ENCODE peak calls at places on chromosomes 13 and 19, in ten cellular contexts. A, X, F, J, T, Z, Y, I, L and M are unnamed samples.

GRCh38 chr19:56111601-56112312 is 9.3 kb downstream of the ZNF787 start:
- DNase-seq in L (no peak), I (peak; percentile 53), A (peak; percentile 73), T (no peak), X (no peak), Y (no peak), F (peak; percentile 40), J (peak; percentile 33), Z (no peak), M (peak; percentile 60)

GRCh38 chr19:5719274-5719960 is 529 bp downstream of the LONP1 start:
- DNase-seq in A (no peak), F (no peak), X (no peak), Z (no peak), L (no peak), T (no peak), J (no peak), Y (no peak), I (no peak), M (no peak)

GRCh38 chr19:292951-293350 is 1.7 kb upstream of the PLPP2 start:
- DNase-seq in F (no peak), Z (no peak), J (peak; percentile 30), I (no peak), T (no peak), L (no peak), X (no peak), Y (no peak), A (no peak), M (no peak)

GRCh38 chr13:34654682-34655081 is 287.4 kb upstream of the NBEA start:
- DNase-seq in I (no peak), A (no peak), L (no peak), X (no peak), T (no peak), J (no peak), Z (no peak), F (peak; percentile 34), Y (no peak), M (no peak)

GRCh38 chr19:49422407-49423277 is 599 bp downstream of the PTH2 start:
- DNase-seq in Z (no peak), X (no peak), L (no peak), Y (peak; percentile 41), T (no peak), A (peak; percentile 68), I (peak; percentile 38), J (peak; percentile 85), F (no peak), M (peak; percentile 58)

GRCh38 chr13:94947965-94948371 is 235.6 kb upstream of the SOX21 start:
- DNase-seq in L (no peak), J (no peak), A (no peak), T (no peak), X (no peak), Z (no peak), I (no peak), F (no peak), Y (no peak), M (no peak)

GRCh38 chr19:48556163-48556562 is 4.2 kb downstream of the SULT2B1 start:
- DNase-seq in X (no peak), F (no peak), L (no peak), Y (no peak), I (no peak), T (no peak), A (no peak), J (no peak), Z (peak; percentile 41), M (no peak)

GRCh38 chr19:17966497-17967257 is at the start of gene KCNN1:
- DNase-seq in T (no peak), A (peak; percentile 76), L (no peak), J (peak; percentile 98), I (no peak), Y (no peak), X (no peak), Z (no peak), F (no peak), M (peak; percentile 60)

GRCh38 chr19:46963093-46963734 is 56.4 kb upstream of the NPAS1 start:
- DNase-seq in I (no peak), Y (no peak), J (no peak), T (no peak), F (no peak), A (no peak), Z (peak; percentile 96), L (no peak), X (no peak), M (no peak)
- TF ChIP-seq CTCF in I (no peak), Y (no peak), J (no peak), T (no peak), F (no peak), A (no peak), Z (no peak), L (no peak), X (peak; percentile 10), M (no peak)

GRCh38 chr19:9436358-9436757 is 985 bp upstream of the ZNF266 start:
- DNase-seq in I (no peak), T (no peak), F (no peak), Y (no peak), A (no peak), J (no peak), Z (no peak), X (no peak), L (no peak), M (no peak)

GRCh38 chr19:9430444-9430843 is 4.9 kb downstream of the ZNF266 start:
- DNase-seq in L (no peak), A (no peak), Z (no peak), T (no peak), I (no peak), J (no peak), Y (no peak), F (no peak), X (no peak), M (no peak)

GRCh38 chr19:9435279-9436268 is at the start of gene ZNF266:
- DNase-seq in F (peak; percentile 75), I (peak; percentile 88), Y (peak; percentile 89), Z (peak; percentile 90), X (peak; percentile 92), L (peak; percentile 53), J (peak; percentile 90), A (peak; percentile 90), T (peak; percentile 73), M (peak; percentile 96)

GRCh38 chr19:9427941-9428340 is 7.4 kb downstream of the ZNF266 start:
- DNase-seq in Y (no peak), F (no peak), T (no peak), J (no peak), A (no peak), X (no peak), I (no peak), Z (no peak), L (no peak), M (no peak)

DNA sequence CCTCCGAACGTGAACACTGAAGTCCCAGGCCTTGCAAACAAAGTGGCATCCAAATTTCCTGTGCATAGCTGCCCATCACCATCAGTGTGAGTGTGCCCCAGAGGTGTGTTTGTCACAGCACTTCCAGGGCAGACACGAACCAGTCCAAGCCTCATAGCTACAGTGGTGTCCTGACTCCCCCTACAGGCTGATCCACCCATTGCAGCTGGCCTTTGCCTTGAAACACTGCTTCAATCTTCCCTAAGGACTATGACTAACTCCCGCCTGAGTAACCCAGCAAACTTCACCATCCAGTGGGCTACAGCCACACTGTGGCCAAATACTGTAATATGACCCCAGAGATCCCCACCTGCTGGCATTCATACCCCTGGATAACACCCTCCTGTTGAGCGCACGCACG is 3.9 kb downstream of the ZNF266 start:
- DNase-seq in J (peak; percentile 59), T (no peak), A (no peak), L (no peak), Y (no peak), I (peak; percentile 35), X (no peak), F (no peak), Z (peak; percentile 50), M (no peak)
- TF ChIP-seq CTCF in J (peak; percentile 47), T (no peak), A (no peak), L (no peak), Y (no peak), I (peak; percentile 63), X (peak; percentile 58), F (peak; percentile 46), Z (peak; percentile 49), M (peak; percentile 11)

DNA sequence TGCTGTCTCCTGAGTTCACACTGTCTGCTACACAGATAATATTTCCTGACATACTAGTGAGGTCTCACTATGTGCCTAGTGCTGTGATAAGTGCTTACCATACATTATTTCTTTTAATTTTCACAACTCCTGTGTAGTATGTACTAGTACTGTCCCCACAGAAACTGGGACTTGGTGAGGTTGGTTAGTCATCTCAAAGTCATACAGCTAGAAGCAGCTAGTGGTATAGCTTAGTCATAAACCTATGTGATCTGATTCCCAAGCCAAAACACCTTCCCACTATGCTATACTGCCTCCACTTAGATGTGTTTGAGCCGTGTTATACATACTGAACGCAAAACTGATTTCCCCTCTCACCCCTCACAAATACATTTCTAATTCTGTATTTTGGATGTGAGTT is 10.5 kb downstream of the MTMR6 start:
- DNase-seq in Z (peak; percentile 48), A (no peak), L (no peak), Y (no peak), T (no peak), I (no peak), J (no peak), F (no peak), X (no peak), M (no peak)
- TF ChIP-seq CTCF in Z (no peak), A (no peak), L (no peak), Y (no peak), T (no peak), I (no peak), J (no peak), F (no peak), X (no peak), M (no peak)

GRCh38 chr19:11257827-11258380 is 4.4 kb downstream of the DOCK6 start:
- DNase-seq in J (no peak), X (no peak), L (no peak), A (no peak), I (no peak), Y (no peak), Z (no peak), T (no peak), F (no peak), M (no peak)

GRCh38 chr19:11252665-11253355 is 9.5 kb downstream of the DOCK6 start:
- DNase-seq in Z (no peak), A (no peak), J (no peak), F (no peak), I (no peak), Y (no peak), L (no peak), T (no peak), X (no peak), M (no peak)

GRCh38 chr19:11256189-11256588 is 6.1 kb downstream of the DOCK6 start:
- DNase-seq in J (peak; percentile 55), X (no peak), F (no peak), Z (no peak), L (no peak), Y (no peak), T (no peak), I (peak; percentile 71), A (no peak), M (no peak)

GRCh38 chr19:11251650-11252314 is 10.5 kb downstream of the DOCK6 start:
- DNase-seq in Z (no peak), J (no peak), A (no peak), F (no peak), X (no peak), Y (no peak), I (no peak), L (no peak), T (no peak), M (no peak)

DNA sequence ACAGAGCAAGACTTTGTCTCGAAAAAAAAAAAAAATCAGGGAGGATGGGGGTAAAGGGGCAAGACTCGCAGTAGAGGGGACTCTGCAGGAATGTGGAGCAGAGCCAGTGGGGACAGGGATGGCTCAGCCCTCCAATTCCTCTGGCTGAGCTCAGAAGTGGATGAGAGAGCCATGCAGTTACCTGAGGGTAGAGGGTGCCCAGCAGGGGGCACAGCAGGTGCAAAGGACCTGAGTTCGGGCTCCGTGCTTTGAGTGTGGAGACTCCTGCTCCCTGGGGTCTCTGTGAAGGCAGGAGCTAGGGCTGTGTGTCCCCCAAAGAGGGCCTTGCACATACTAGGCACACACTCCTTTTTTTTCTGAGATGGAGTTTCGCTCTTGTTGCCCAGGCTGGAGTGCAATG is 7.7 kb downstream of the DOCK6 start:
- DNase-seq in Z (no peak), L (no peak), J (no peak), F (no peak), T (no peak), I (no peak), X (no peak), Y (no peak), A (no peak), M (no peak)
- TF ChIP-seq CTCF in Z (peak; percentile 34), L (no peak), J (peak; percentile 28), F (peak; percentile 36), T (no peak), I (peak; percentile 29), X (peak; percentile 34), Y (no peak), A (no peak), M (no peak)